ENCODE peak calls at places on chromosomes 5 and 9, in eight cellular contexts. One of them, this sample, is unnamed.

GRCh38 chr9:1922026-1922425 is 93.1 kb upstream of the SMARCA2 start:
- DNase-seq in fibroblast of lung: no peak
- DNase-seq in tibial artery: no peak
- DNase-seq in brain microvascular endothelial cell: no peak
- DNase-seq in fibroblast of pulmonary artery: no peak
- DNase-seq in uterus: no peak
- DNase-seq in kidney epithelial cell: no peak
- DNase-seq in OCI-LY7: no peak
- DNase-seq in this sample: no peak

GRCh38 chr9:128025756-128026155 is 41.4 kb downstream of the NAIF1 start:
- DNase-seq in fibroblast of lung: no peak
- DNase-seq in tibial artery: no peak
- DNase-seq in brain microvascular endothelial cell: no peak
- DNase-seq in fibroblast of pulmonary artery: no peak
- DNase-seq in uterus: no peak
- DNase-seq in kidney epithelial cell: no peak
- DNase-seq in OCI-LY7: no peak
- DNase-seq in this sample: no peak

GRCh38 chr9:116349684-116350083 is 196.1 kb downstream of the PAPPA start:
- DNase-seq in fibroblast of lung: no peak
- DNase-seq in tibial artery: no peak
- DNase-seq in brain microvascular endothelial cell: no peak
- DNase-seq in fibroblast of pulmonary artery: no peak
- DNase-seq in uterus: no peak
- DNase-seq in kidney epithelial cell: no peak
- DNase-seq in OCI-LY7: no peak
- DNase-seq in this sample: no peak

GRCh38 chr9:130027533-130028370 is 15.2 kb downstream of the FNBP1 start:
- DNase-seq in fibroblast of lung: no peak
- DNase-seq in tibial artery: no peak
- DNase-seq in brain microvascular endothelial cell: no peak
- DNase-seq in fibroblast of pulmonary artery: no peak
- DNase-seq in uterus: no peak
- DNase-seq in kidney epithelial cell: no peak
- DNase-seq in OCI-LY7: no peak
- DNase-seq in this sample: no peak

GRCh38 chr5:173742432-173742816 is 126.0 kb upstream of the BOD1 start:
- DNase-seq in fibroblast of lung: no peak
- DNase-seq in tibial artery: no peak
- DNase-seq in brain microvascular endothelial cell: no peak
- DNase-seq in fibroblast of pulmonary artery: no peak
- DNase-seq in uterus: no peak
- DNase-seq in kidney epithelial cell: no peak
- DNase-seq in OCI-LY7: peak; percentile 57
- DNase-seq in this sample: no peak

GRCh38 chr9:13811876-13812275 is 502.1 kb downstream of the NFIB start:
- DNase-seq in fibroblast of lung: no peak
- DNase-seq in tibial artery: no peak
- DNase-seq in brain microvascular endothelial cell: no peak
- DNase-seq in fibroblast of pulmonary artery: no peak
- DNase-seq in uterus: no peak
- DNase-seq in kidney epithelial cell: no peak
- DNase-seq in OCI-LY7: no peak
- DNase-seq in this sample: no peak

GRCh38 chr5:53479045-53479655 is 1.3 kb upstream of the FST start:
- DNase-seq in fibroblast of lung: no peak
- DNase-seq in tibial artery: no peak
- DNase-seq in brain microvascular endothelial cell: no peak
- DNase-seq in fibroblast of pulmonary artery: peak; percentile 37
- DNase-seq in uterus: no peak
- DNase-seq in kidney epithelial cell: no peak
- DNase-seq in OCI-LY7: no peak
- DNase-seq in this sample: no peak

GRCh38 chr9:109161471-109161870 is 5.6 kb downstream of the FRRS1L start:
- DNase-seq in fibroblast of lung: no peak
- DNase-seq in tibial artery: no peak
- DNase-seq in brain microvascular endothelial cell: no peak
- DNase-seq in fibroblast of pulmonary artery: no peak
- DNase-seq in uterus: no peak
- DNase-seq in kidney epithelial cell: no peak
- DNase-seq in OCI-LY7: no peak
- DNase-seq in this sample: no peak

GRCh38 chr5:149959406-149960236 is 937 bp upstream of the SLC26A2 start:
- DNase-seq in fibroblast of lung: peak; percentile 73
- DNase-seq in tibial artery: no peak
- DNase-seq in brain microvascular endothelial cell: peak; percentile 69
- DNase-seq in fibroblast of pulmonary artery: peak; percentile 84
- DNase-seq in uterus: no peak
- DNase-seq in kidney epithelial cell: no peak
- DNase-seq in OCI-LY7: peak; percentile 49
- DNase-seq in this sample: peak; percentile 66

GRCh38 chr5:157912621-157913325 is 53.8 kb upstream of the CLINT1 start:
- DNase-seq in fibroblast of lung: no peak
- DNase-seq in tibial artery: no peak
- DNase-seq in brain microvascular endothelial cell: no peak
- DNase-seq in fibroblast of pulmonary artery: no peak
- DNase-seq in uterus: no peak
- DNase-seq in kidney epithelial cell: no peak
- DNase-seq in OCI-LY7: peak; percentile 95
- DNase-seq in this sample: no peak

GRCh38 chr9:107351382-107352045 is 68.4 kb downstream of the RAD23B start:
- DNase-seq in fibroblast of lung: peak; percentile 16
- DNase-seq in tibial artery: no peak
- DNase-seq in brain microvascular endothelial cell: no peak
- DNase-seq in fibroblast of pulmonary artery: no peak
- DNase-seq in uterus: no peak
- DNase-seq in kidney epithelial cell: peak; percentile 52
- DNase-seq in OCI-LY7: no peak
- DNase-seq in this sample: no peak

GRCh38 chr9:27714388-27714787 is 141.1 kb upstream of the C9orf72 start:
- DNase-seq in fibroblast of lung: no peak
- DNase-seq in tibial artery: no peak
- DNase-seq in brain microvascular endothelial cell: no peak
- DNase-seq in fibroblast of pulmonary artery: no peak
- DNase-seq in uterus: no peak
- DNase-seq in kidney epithelial cell: no peak
- DNase-seq in OCI-LY7: no peak
- DNase-seq in this sample: no peak

GRCh38 chr9:72828281-72828731 is 124.5 kb downstream of the ALDH1A1 start:
- DNase-seq in fibroblast of lung: peak; percentile 80
- DNase-seq in tibial artery: no peak
- DNase-seq in brain microvascular endothelial cell: no peak
- DNase-seq in fibroblast of pulmonary artery: no peak
- DNase-seq in uterus: no peak
- DNase-seq in kidney epithelial cell: peak; percentile 42
- DNase-seq in OCI-LY7: no peak
- DNase-seq in this sample: no peak

GRCh38 chr5:142403583-142403982 is 78.8 kb upstream of the SPRY4 start:
- DNase-seq in fibroblast of lung: no peak
- DNase-seq in tibial artery: no peak
- DNase-seq in brain microvascular endothelial cell: no peak
- DNase-seq in fibroblast of pulmonary artery: no peak
- DNase-seq in uterus: no peak
- DNase-seq in kidney epithelial cell: no peak
- DNase-seq in OCI-LY7: no peak
- DNase-seq in this sample: no peak

GRCh38 chr5:93581738-93582414 is 857 bp upstream of the NR2F1-AS1 start:
- DNase-seq in fibroblast of lung: peak; percentile 90
- DNase-seq in tibial artery: no peak
- DNase-seq in brain microvascular endothelial cell: peak; percentile 77
- DNase-seq in fibroblast of pulmonary artery: peak; percentile 86
- DNase-seq in uterus: no peak
- DNase-seq in kidney epithelial cell: no peak
- DNase-seq in OCI-LY7: no peak
- DNase-seq in this sample: peak; percentile 91

GRCh38 chr9:137236238-137236935 is 4.7 kb upstream of the TUBB4B start:
- DNase-seq in fibroblast of lung: peak; percentile 60
- DNase-seq in tibial artery: peak; percentile 86
- DNase-seq in brain microvascular endothelial cell: peak; percentile 60
- DNase-seq in fibroblast of pulmonary artery: peak; percentile 77
- DNase-seq in uterus: peak; percentile 89
- DNase-seq in kidney epithelial cell: no peak
- DNase-seq in OCI-LY7: peak; percentile 90
- DNase-seq in this sample: peak; percentile 73
- TF ChIP-seq CTCF in fibroblast of lung: peak; percentile 79
- TF ChIP-seq CTCF in tibial artery: peak; percentile 96
- TF ChIP-seq CTCF in brain microvascular endothelial cell: peak; percentile 100
- TF ChIP-seq CTCF in fibroblast of pulmonary artery: peak; percentile 83
- TF ChIP-seq CTCF in uterus: peak; percentile 95
- TF ChIP-seq CTCF in kidney epithelial cell: peak; percentile 99
- TF ChIP-seq CTCF in OCI-LY7: peak; percentile 99
- TF ChIP-seq CTCF in this sample: peak; percentile 100

GRCh38 chr9:33164138-33164809 is 2.9 kb downstream of the B4GALT1 start:
- DNase-seq in fibroblast of lung: no peak
- DNase-seq in tibial artery: no peak
- DNase-seq in brain microvascular endothelial cell: no peak
- DNase-seq in fibroblast of pulmonary artery: no peak
- DNase-seq in uterus: no peak
- DNase-seq in kidney epithelial cell: no peak
- DNase-seq in OCI-LY7: peak; percentile 40
- DNase-seq in this sample: no peak
- H3K4me3 ChIP-seq in fibroblast of lung: peak overlapping the region; percentile 89
- H3K4me3 ChIP-seq in tibial artery: peak overlapping the region; percentile 92
- H3K4me3 ChIP-seq in brain microvascular endothelial cell: no peak overlapping the region
- H3K4me3 ChIP-seq in fibroblast of pulmonary artery: peak overlapping the region; percentile 99
- H3K4me3 ChIP-seq in uterus: peak overlapping the region; percentile 93
- H3K4me3 ChIP-seq in kidney epithelial cell: peak overlapping the region; percentile 9
- H3K4me3 ChIP-seq in OCI-LY7: peak overlapping the region; percentile 93
- H3K4me3 ChIP-seq in this sample: peak overlapping the region; percentile 95

GRCh38 chr5:116358911-116359418 is 215.7 kb downstream of the SEMA6A start:
- DNase-seq in fibroblast of lung: no peak
- DNase-seq in tibial artery: no peak
- DNase-seq in brain microvascular endothelial cell: no peak
- DNase-seq in fibroblast of pulmonary artery: no peak
- DNase-seq in uterus: no peak
- DNase-seq in kidney epithelial cell: no peak
- DNase-seq in OCI-LY7: peak; percentile 65
- DNase-seq in this sample: no peak

GRCh38 chr5:116361979-116362577 is 212.5 kb downstream of the SEMA6A start:
- DNase-seq in fibroblast of lung: no peak
- DNase-seq in tibial artery: no peak
- DNase-seq in brain microvascular endothelial cell: no peak
- DNase-seq in fibroblast of pulmonary artery: no peak
- DNase-seq in uterus: no peak
- DNase-seq in kidney epithelial cell: no peak
- DNase-seq in OCI-LY7: no peak
- DNase-seq in this sample: no peak

GRCh38 chr5:116360008-116360853 is 214.4 kb downstream of the SEMA6A start:
- DNase-seq in fibroblast of lung: peak; percentile 13
- DNase-seq in tibial artery: no peak
- DNase-seq in brain microvascular endothelial cell: no peak
- DNase-seq in fibroblast of pulmonary artery: no peak
- DNase-seq in uterus: peak; percentile 47
- DNase-seq in kidney epithelial cell: no peak
- DNase-seq in OCI-LY7: no peak
- DNase-seq in this sample: peak; percentile 10

GRCh38 chr5:116359575-116359974 is 215.0 kb downstream of the SEMA6A start:
- DNase-seq in fibroblast of lung: no peak
- DNase-seq in tibial artery: no peak
- DNase-seq in brain microvascular endothelial cell: no peak
- DNase-seq in fibroblast of pulmonary artery: no peak
- DNase-seq in uterus: no peak
- DNase-seq in kidney epithelial cell: no peak
- DNase-seq in OCI-LY7: no peak
- DNase-seq in this sample: no peak

DNA sequence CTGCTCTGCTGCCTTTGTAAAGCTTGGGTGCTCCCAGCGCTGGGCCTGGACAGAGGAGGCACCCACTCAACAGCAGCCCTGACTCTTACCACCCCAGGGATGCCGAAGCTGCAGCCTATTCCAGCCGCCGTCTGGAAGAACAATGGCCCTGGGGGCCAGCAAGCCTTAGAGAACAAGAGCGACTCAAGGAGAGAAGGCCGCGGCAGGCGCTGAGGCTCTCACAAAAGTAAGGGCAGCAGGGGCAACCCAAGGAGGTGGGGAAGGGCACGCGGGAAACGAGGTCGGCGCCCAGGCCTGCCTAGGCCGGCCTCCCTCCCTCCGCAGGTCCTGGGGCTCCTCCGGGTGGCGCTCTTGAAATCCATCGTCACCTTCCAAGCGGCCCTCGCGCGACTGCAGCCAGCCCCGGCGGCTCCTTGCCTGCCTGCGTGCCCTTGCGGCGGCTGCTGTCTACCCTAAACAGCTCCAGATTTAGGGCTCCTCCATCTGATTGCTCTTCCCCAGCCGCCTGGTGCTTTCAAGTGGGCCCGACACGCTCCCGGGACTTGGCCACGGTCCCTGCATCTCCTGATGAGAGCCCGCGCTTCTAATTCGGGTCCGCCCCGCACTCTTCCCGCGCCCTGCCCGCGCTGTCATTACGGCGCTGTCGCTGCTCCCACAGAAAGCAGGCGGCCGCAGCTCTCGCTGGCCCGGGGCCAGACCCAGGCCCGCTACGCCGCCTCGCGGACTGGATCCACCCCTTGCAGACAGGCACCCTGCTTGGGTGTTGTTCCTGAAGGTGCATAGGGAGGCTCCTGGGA is 213.3 kb downstream of the SEMA6A start:
- DNase-seq in fibroblast of lung: peak; percentile 43
- DNase-seq in tibial artery: no peak
- DNase-seq in brain microvascular endothelial cell: peak; percentile 18
- DNase-seq in fibroblast of pulmonary artery: peak; percentile 36
- DNase-seq in uterus: peak; percentile 30
- DNase-seq in kidney epithelial cell: no peak
- DNase-seq in OCI-LY7: no peak
- DNase-seq in this sample: peak; percentile 27
- TF ChIP-seq CTCF in fibroblast of lung: peak; percentile 14
- TF ChIP-seq CTCF in tibial artery: no peak
- TF ChIP-seq CTCF in brain microvascular endothelial cell: peak; percentile 53
- TF ChIP-seq CTCF in fibroblast of pulmonary artery: peak; percentile 29
- TF ChIP-seq CTCF in uterus: peak; percentile 25
- TF ChIP-seq CTCF in kidney epithelial cell: no peak
- TF ChIP-seq CTCF in OCI-LY7: no peak
- TF ChIP-seq CTCF in this sample: peak; percentile 33

DNA sequence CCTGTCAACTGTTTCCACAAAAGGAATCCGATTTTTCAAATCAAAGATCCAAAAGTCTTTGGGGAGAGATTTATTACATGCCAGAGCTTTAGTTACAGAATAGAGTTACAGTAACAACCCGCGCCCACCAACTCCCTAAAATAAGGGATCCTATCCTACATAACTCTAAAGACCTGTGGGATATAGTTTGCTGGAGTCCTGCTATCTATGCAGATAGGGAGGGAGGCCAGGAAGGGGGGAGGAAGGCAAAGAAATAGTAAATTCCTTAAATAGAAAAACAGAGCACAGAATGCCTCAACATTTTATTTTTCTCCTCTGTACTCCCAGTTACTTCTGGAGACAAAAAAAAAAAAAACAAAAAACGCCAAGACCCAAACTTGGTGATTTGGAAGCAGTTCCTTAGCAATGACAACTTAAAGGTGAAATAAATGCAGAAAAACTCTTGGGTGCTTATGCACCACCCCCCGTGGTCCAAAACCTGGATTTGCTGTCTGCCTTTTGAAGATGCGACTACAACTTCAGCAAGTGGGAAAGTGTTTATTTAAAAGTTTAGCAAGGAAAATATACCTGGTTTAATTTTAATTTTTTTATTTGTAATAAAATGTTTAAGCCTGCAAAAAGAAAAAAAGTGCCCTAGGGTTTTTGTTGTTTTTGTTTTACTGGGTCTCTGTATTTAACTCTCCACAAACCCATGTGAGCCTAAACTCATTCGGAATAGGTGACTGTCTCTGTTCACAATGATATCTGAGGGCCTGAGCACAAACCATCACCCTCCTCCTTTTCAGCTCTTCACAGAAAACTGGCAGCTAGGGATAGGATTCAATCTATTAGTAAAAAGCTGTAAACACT is 10.3 kb downstream of the FOXD1 start:
- DNase-seq in fibroblast of lung: no peak
- DNase-seq in tibial artery: no peak
- DNase-seq in brain microvascular endothelial cell: no peak
- DNase-seq in fibroblast of pulmonary artery: no peak
- DNase-seq in uterus: no peak
- DNase-seq in kidney epithelial cell: no peak
- DNase-seq in OCI-LY7: no peak
- DNase-seq in this sample: peak; percentile 49
- H3K4me3 ChIP-seq in fibroblast of lung: no peak overlapping the region
- H3K4me3 ChIP-seq in tibial artery: no peak overlapping the region
- H3K4me3 ChIP-seq in brain microvascular endothelial cell: peak overlapping the region; percentile 46
- H3K4me3 ChIP-seq in fibroblast of pulmonary artery: no peak overlapping the region
- H3K4me3 ChIP-seq in uterus: no peak overlapping the region
- H3K4me3 ChIP-seq in kidney epithelial cell: peak overlapping the region; percentile 9
- H3K4me3 ChIP-seq in OCI-LY7: no peak overlapping the region
- H3K4me3 ChIP-seq in this sample: peak overlapping the region; percentile 18